ENCODE peak calls at places on chromosomes 5 and 9, in ten cellular contexts. M, N, I, T, J, B, F, A, Z and W are unnamed samples.

GRCh38 chr9:34271618-34272017 is 57.5 kb downstream of the KIF24 start:
- DNase-seq in A (no peak), M (no peak), N (no peak), J (no peak), B (no peak), I (no peak), T (no peak), Z (no peak), F (no peak), W (no peak)

GRCh38 chr9:107933042-107933441 is 443.5 kb upstream of the KLF4 start:
- DNase-seq in J (peak; percentile 40), M (no peak), A (no peak), N (no peak), Z (no peak), T (no peak), F (no peak), I (peak; percentile 3), B (peak; percentile 52), W (peak; percentile 32)

GRCh38 chr5:852018-852417 is 1.2 kb upstream of the ZDHHC11 start:
- DNase-seq in I (no peak), T (no peak), M (no peak), Z (no peak), N (no peak), J (no peak), A (no peak), B (no peak), F (no peak), W (no peak)

GRCh38 chr9:102631559-102631958 is 363.6 kb upstream of the CYLC2 start:
- DNase-seq in T (no peak), Z (no peak), A (no peak), M (no peak), N (no peak), B (no peak), J (no peak), I (peak; percentile 5), F (no peak), W (no peak)

GRCh38 chr5:93620487-93621339 is 37.7 kb downstream of the NR2F1 start:
- DNase-seq in B (peak; percentile 76), I (peak; percentile 63), F (peak; percentile 79), Z (peak; percentile 67), A (no peak), T (peak; percentile 72), M (no peak), J (peak; percentile 68), N (no peak), W (peak; percentile 86)

GRCh38 chr9:83458530-83458929 is 79.7 kb downstream of the FRMD3 start:
- DNase-seq in J (no peak), F (no peak), I (no peak), B (no peak), M (no peak), A (no peak), N (no peak), Z (no peak), T (no peak), W (no peak)

GRCh38 chr5:154780128-154780527 is 25.0 kb downstream of the LARP1 start:
- DNase-seq in J (no peak), A (no peak), B (no peak), F (no peak), N (no peak), M (no peak), T (no peak), I (no peak), Z (no peak), W (no peak)

GRCh38 chr9:35464056-35465025 is 25.6 kb upstream of the RUSC2 start:
- DNase-seq in N (no peak), Z (no peak), I (peak; percentile 58), B (no peak), J (peak; percentile 26), T (no peak), F (no peak), M (no peak), A (no peak), W (peak; percentile 32)

GRCh38 chr5:4730279-4730678 is 409.9 kb upstream of the ADAMTS16 start:
- DNase-seq in M (no peak), T (no peak), A (no peak), I (no peak), J (no peak), B (no peak), N (no peak), F (no peak), Z (no peak), W (no peak)

GRCh38 chr5:177495243-177496060 is 2.0 kb downstream of the PDLIM7 start:
- DNase-seq in F (no peak), N (no peak), B (peak; percentile 97), Z (peak; percentile 70), J (peak; percentile 88), M (no peak), T (no peak), I (peak; percentile 93), A (peak; percentile 78), W (peak; percentile 91)

GRCh38 chr9:136625101-136626065 is 37.3 kb upstream of the EGFL7 start:
- DNase-seq in B (peak; percentile 43), M (peak; percentile 47), Z (peak; percentile 91), I (peak; percentile 88), N (no peak), T (no peak), J (peak; percentile 31), A (no peak), F (peak; percentile 59), W (no peak)

GRCh38 chr5:122759310-122759709 is 15.6 kb upstream of the SNX2 start:
- DNase-seq in A (no peak), T (no peak), I (no peak), Z (no peak), J (no peak), N (no peak), B (no peak), F (no peak), M (no peak), W (no peak)

GRCh38 chr5:78509884-78510769 is 138.4 kb downstream of the LHFPL2 start:
- DNase-seq in F (peak; percentile 62), J (no peak), T (peak; percentile 58), Z (peak; percentile 80), A (no peak), I (peak; percentile 61), N (no peak), B (no peak), M (peak; percentile 82), W (no peak)

GRCh38 chr5:59698207-59698606 is 195.3 kb downstream of the PDE4D start:
- DNase-seq in Z (no peak), A (no peak), N (no peak), T (no peak), M (no peak), J (no peak), F (no peak), B (peak; percentile 25), I (no peak), W (no peak)

GRCh38 chr5:60354322-60354721 is 345.6 kb downstream of the DEPDC1B start:
- DNase-seq in B (no peak), A (no peak), F (no peak), Z (peak; percentile 19), J (no peak), I (no peak), M (no peak), T (no peak), N (no peak), W (no peak)

GRCh38 chr5:172505840-172506638 is 51.7 kb upstream of the SH3PXD2B start:
- DNase-seq in T (no peak), B (no peak), A (no peak), J (no peak), N (no peak), M (no peak), Z (peak; percentile 5), F (no peak), I (no peak), W (no peak)

GRCh38 chr5:90173299-90174030 is 236.1 kb downstream of the CETN3 start:
- DNase-seq in A (no peak), I (no peak), B (peak; percentile 13), N (no peak), F (no peak), T (no peak), Z (no peak), M (no peak), J (no peak), W (no peak)

GRCh38 chr9:100372648-100373047 is 19.9 kb upstream of the TEX10 start:
- DNase-seq in B (no peak), F (no peak), I (no peak), T (no peak), A (no peak), N (no peak), J (no peak), Z (no peak), M (no peak), W (no peak)

GRCh38 chr9:100375677-100376076 is 22.9 kb upstream of the TEX10 start:
- DNase-seq in N (no peak), J (no peak), F (no peak), I (no peak), Z (no peak), T (no peak), B (no peak), M (no peak), A (no peak), W (no peak)

GRCh38 chr9:100366121-100366520 is 13.4 kb upstream of the TEX10 start:
- DNase-seq in J (no peak), I (no peak), A (no peak), F (no peak), Z (no peak), M (no peak), T (no peak), B (no peak), N (no peak), W (no peak)

GRCh38 chr9:100368672-100369071 is 15.9 kb upstream of the TEX10 start:
- DNase-seq in N (no peak), B (no peak), T (no peak), F (no peak), J (no peak), M (no peak), I (no peak), A (no peak), Z (no peak), W (no peak)

GRCh38 chr9:100370064-100370723 is 17.5 kb upstream of the TEX10 start:
- DNase-seq in J (no peak), A (no peak), B (no peak), M (no peak), N (no peak), T (no peak), F (no peak), I (no peak), Z (no peak), W (no peak)
- TF ChIP-seq CTCF in J (no peak), A (no peak), B (no peak), M (no peak), N (no peak), T (no peak), F (no peak), I (no peak), Z (no peak), W (no peak)

GRCh38 chr9:129037767-129038098 is 1.3 kb downstream of the MIGA2 start:
- DNase-seq in M (no peak), I (no peak), F (no peak), A (no peak), B (no peak), N (no peak), J (peak; percentile 22), T (no peak), Z (no peak), W (no peak)
- H3K4me3 ChIP-seq in M (peak overlapping the region; percentile 73), I (peak overlapping the region; percentile 96), F (peak overlapping the region; percentile 78), A (peak overlapping the region; percentile 97), B (no peak overlapping the region), N (peak overlapping the region; percentile 93), J (peak overlapping the region; percentile 96), T (peak overlapping the region; percentile 99), Z (peak overlapping the region; percentile 75), W (peak overlapping the region; percentile 69)

GRCh38 chr9:15510789-15511575 is at the start of gene PSIP1:
- DNase-seq in J (peak; percentile 75), M (peak; percentile 67), A (peak; percentile 19), I (peak; percentile 84), N (peak; percentile 28), Z (peak; percentile 83), T (peak; percentile 92), F (peak; percentile 77), B (peak; percentile 88), W (peak; percentile 91)
- TF ChIP-seq CTCF in J (no peak), M (no peak), A (no peak), I (no peak), N (no peak), Z (peak; percentile 25), T (no peak), F (no peak), B (no peak), W (no peak)

GRCh38 chr5:112709416-112709815 is 28.3 kb upstream of the APC start:
- DNase-seq in Z (no peak), A (no peak), F (no peak), N (no peak), I (no peak), J (no peak), M (no peak), B (no peak), T (no peak), W (no peak)
- H3K4me3 ChIP-seq in Z (peak overlapping the region; percentile 74), A (no peak overlapping the region), F (peak overlapping the region; percentile 89), N (no peak overlapping the region), I (peak overlapping the region; percentile 93), J (no peak overlapping the region), M (no peak overlapping the region), B (no peak overlapping the region), T (no peak overlapping the region), W (no peak overlapping the region)